ENCODE peak calls at places on chromosome 22, in seven cellular contexts. A, R, C, J, Q, S and F are unnamed samples.

GRCh38 chr22:33758125-33758483 is 162.2 kb downstream of the LARGE1 start:
- DNase-seq in A (no peak), Q (no peak), J (no peak), C (no peak), S (no peak), R (no peak), F (no peak)

GRCh38 chr22:19644314-19645223 is 69.7 kb upstream of the SEPTIN5 start:
- DNase-seq in A (no peak), J (no peak), C (no peak), Q (no peak), S (no peak), R (peak; percentile 88), F (no peak)

GRCh38 chr22:20141186-20142077 is 9.4 kb downstream of the CCDC188 start:
- DNase-seq in J (no peak), S (no peak), C (no peak), R (no peak), A (no peak), Q (peak; percentile 64), F (no peak)

GRCh38 chr22:21000215-21000986 is 1.5 kb downstream of the THAP7 start:
- DNase-seq in Q (no peak), J (no peak), S (no peak), R (peak; percentile 72), C (no peak), A (no peak), F (no peak)

GRCh38 chr22:50581950-50582561 is 593 bp downstream of the CHKB start:
- DNase-seq in R (peak; percentile 86), J (peak; percentile 33), A (no peak), Q (no peak), S (peak; percentile 70), C (no peak), F (no peak)

GRCh38 chr22:50105529-50106100 is 15.8 kb downstream of the MOV10L1 start:
- DNase-seq in J (peak; percentile 91), C (no peak), S (no peak), Q (no peak), R (no peak), A (no peak), F (no peak)

GRCh38 chr22:45965565-45965962 is 11.4 kb downstream of the WNT7B start:
- DNase-seq in C (no peak), A (no peak), R (no peak), Q (no peak), S (no peak), J (no peak), F (no peak)

GRCh38 chr22:45441158-45441557 is 27.7 kb downstream of the RIBC2 start:
- DNase-seq in R (no peak), S (peak; percentile 68), C (peak; percentile 71), Q (peak; percentile 30), A (peak; percentile 73), J (peak; percentile 68), F (peak; percentile 23)

GRCh38 chr22:20661473-20661872 is 112.4 kb upstream of the SERPIND1 start:
- DNase-seq in C (no peak), R (no peak), Q (no peak), S (no peak), J (no peak), A (no peak), F (no peak)

GRCh38 chr22:20440637-20441591 is 3.3 kb upstream of the SCARF2 start:
- DNase-seq in Q (peak; percentile 34), C (peak; percentile 33), A (no peak), R (peak; percentile 52), S (no peak), J (no peak), F (no peak)

GRCh38 chr22:24920029-24920428 is 26.5 kb downstream of the LHFPL7 start:
- DNase-seq in J (no peak), C (no peak), A (no peak), S (no peak), R (no peak), Q (no peak), F (no peak)

GRCh38 chr22:45497268-45497667 is 5.4 kb upstream of the FBLN1 start:
- DNase-seq in S (no peak), Q (no peak), J (no peak), C (no peak), R (no peak), A (no peak), F (no peak)

GRCh38 chr22:39268645-39269044 is 23.9 kb upstream of the PDGFB start:
- DNase-seq in S (no peak), R (no peak), A (no peak), J (no peak), C (no peak), Q (no peak), F (no peak)

GRCh38 chr22:18987765-18988164 is 51.7 kb upstream of the PRODH start:
- DNase-seq in Q (peak; percentile 51), R (no peak), C (no peak), A (peak; percentile 62), J (no peak), S (no peak), F (no peak)

GRCh38 chr22:25900880-25901279 is 158.9 kb downstream of the MYO18B start:
- DNase-seq in R (no peak), S (peak; percentile 72), J (no peak), C (peak; percentile 63), Q (no peak), A (no peak), F (no peak)

GRCh38 chr22:50012201-50013181 is at the start of gene IL17REL:
- DNase-seq in R (no peak), S (no peak), J (no peak), Q (peak; percentile 72), A (no peak), C (no peak), F (no peak)

GRCh38 chr22:18033204-18033998 is 9.0 kb upstream of the MICAL3 start:
- DNase-seq in R (no peak), S (peak; percentile 30), C (no peak), A (no peak), Q (no peak), J (no peak), F (no peak)

GRCh38 chr22:49046546-49047305 is 780.9 kb downstream of the BRD1 start:
- DNase-seq in C (no peak), R (no peak), Q (no peak), A (peak; percentile 86), S (peak; percentile 91), J (peak; percentile 19), F (no peak)

GRCh38 chr22:47228767-47229166 is 466.3 kb downstream of the TBC1D22A start:
- DNase-seq in Q (no peak), S (no peak), R (no peak), C (no peak), A (no peak), J (no peak), F (no peak)

GRCh38 chr22:47221840-47222615 is 459.6 kb downstream of the TBC1D22A start:
- DNase-seq in J (no peak), R (no peak), C (peak; percentile 19), S (no peak), Q (no peak), A (no peak), F (no peak)

GRCh38 chr22:47225080-47225930 is 462.9 kb downstream of the TBC1D22A start:
- DNase-seq in S (no peak), J (no peak), A (no peak), R (no peak), Q (no peak), C (peak; percentile 30), F (no peak)

GRCh38 chr22:47220752-47221151 is 458.3 kb downstream of the TBC1D22A start:
- DNase-seq in J (no peak), R (no peak), S (no peak), A (no peak), Q (no peak), C (no peak), F (no peak)

GRCh38 chr22:47225931-47226633 is 463.6 kb downstream of the TBC1D22A start:
- DNase-seq in R (no peak), S (no peak), C (no peak), A (no peak), J (no peak), Q (no peak), F (no peak)
- H3K27ac ChIP-seq in R (no peak overlapping the region), S (no peak overlapping the region), C (no peak overlapping the region), A (no peak overlapping the region), J (no peak overlapping the region), Q (no peak overlapping the region), F (no peak overlapping the region)

DNA sequence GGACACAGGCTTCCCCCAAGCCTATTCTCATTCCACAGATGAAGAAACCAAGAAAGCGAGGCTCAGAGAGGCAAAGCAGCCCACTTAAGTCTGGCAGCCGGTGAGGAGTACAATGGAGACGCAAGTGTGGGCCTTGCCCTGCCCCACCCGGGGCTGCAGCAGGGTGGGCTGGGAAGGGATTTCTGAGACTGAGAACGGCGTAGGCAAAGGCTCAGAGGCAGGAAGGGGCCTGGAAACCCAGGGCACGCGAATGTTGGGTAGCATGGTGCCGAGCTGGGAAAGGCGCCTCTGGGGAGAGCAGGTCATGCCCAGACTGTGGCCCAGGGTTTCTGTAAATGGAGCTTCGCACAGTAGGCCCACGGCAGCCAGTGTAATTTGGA is 47.5 kb upstream of the SHISAL1 start:
- DNase-seq in C (no peak), A (no peak), S (no peak), J (no peak), Q (peak; percentile 45), R (no peak), F (no peak)
- H3K4me1 ChIP-seq in C (peaks cover 15% of the 10 kb centered on the region), A (peaks cover 24% of the 10 kb centered on the region), S (no peaks in the 10 kb centered on the region), J (no peaks in the 10 kb centered on the region), Q (peaks cover 25% of the 10 kb centered on the region), R (no peaks in the 10 kb centered on the region), F (no peaks in the 10 kb centered on the region)

DNA sequence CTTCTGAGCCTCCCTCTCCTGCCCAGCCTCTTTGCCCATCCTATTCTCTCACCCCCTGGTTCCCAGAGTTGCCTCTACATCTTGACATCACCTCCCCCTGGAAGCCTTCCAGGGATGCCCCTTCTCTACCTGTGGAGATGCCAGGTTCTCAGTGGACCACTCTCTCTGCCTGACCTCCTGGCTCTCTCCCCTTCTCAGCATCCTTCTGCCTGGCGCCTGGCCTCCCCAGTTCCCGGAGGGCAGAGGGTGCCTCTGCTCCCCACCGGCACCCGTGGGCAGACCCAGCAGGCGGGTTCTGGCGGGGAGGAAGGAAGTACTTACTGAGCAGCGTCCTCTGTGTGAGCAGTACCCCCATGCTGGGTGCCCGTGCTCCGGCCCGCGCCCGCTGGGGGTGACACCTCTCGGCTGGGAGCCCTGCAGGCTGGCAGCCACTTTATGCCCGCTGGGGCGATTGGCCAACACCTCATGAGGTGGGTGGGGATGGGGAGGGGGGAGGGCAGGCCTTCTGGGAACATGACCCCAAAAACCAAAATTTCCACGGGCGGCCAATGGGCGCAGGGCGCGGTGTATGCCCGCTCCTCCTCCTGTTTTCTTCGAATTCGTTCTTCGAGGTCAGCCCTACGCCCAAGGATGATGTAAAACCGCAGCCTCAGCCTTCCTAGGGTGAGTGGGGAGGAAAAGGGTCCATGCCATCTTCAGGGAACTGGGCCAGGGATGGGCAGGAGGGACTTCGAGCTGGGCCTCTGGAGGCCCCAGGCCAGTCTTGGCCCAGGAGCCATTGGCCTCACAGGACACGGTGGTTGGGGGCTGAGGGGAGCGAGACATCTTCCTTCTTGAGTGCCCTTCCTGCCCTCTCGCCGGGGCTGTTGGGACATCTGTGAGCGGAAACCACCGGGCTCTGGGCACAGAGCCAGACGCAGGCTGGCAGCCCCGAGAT is at the start of gene OSM:
- DNase-seq in S (peak; percentile 81), Q (peak; percentile 96), A (no peak), C (peak; percentile 83), R (peak; percentile 87), J (no peak), F (peak; percentile 59)
- H3K27ac ChIP-seq in S (no peak within 1 kb of the TSS), Q (peak within 1 kb of the TSS; percentile 77), A (no peak within 1 kb of the TSS), C (peak within 1 kb of the TSS; percentile 23), R (no peak within 1 kb of the TSS), J (no peak within 1 kb of the TSS), F (peak within 1 kb of the TSS; percentile 94)

DNA sequence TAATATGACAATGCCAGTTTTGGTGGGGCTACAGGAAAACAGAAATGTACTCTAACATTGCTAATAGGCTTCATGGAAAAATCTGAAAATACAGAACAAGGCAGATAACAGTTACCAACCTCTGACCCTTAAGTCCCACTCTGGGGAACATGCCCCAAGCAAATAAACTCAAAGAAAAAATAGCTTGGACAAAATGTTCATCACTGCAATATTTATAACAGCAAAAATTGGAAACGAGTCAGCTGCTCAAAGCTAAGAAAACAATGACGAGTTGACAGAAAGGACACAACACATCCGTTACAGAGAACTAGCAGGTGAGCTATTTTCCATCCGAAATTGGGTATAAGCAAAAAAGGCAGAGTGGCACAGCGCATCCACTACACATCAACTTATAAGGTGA is 70.5 kb downstream of the PACSIN2 start:
- DNase-seq in Q (no peak), R (no peak), A (no peak), J (no peak), C (no peak), S (no peak), F (no peak)
- H3K4me1 ChIP-seq in Q (peaks cover 82% of the 10 kb centered on the region), R (peaks cover 28% of the 10 kb centered on the region), A (peaks cover 19% of the 10 kb centered on the region), J (no peaks in the 10 kb centered on the region), C (peaks cover 80% of the 10 kb centered on the region), S (no peaks in the 10 kb centered on the region), F (no peaks in the 10 kb centered on the region)